ENCODE peak calls at places on chromosomes 3 and 15, in nine cellular contexts. L is endothelial cell of umbilical vein, V is hepatocyte, B is astrocyte, U is GM23248, O is fibroblast of lung, K is K562, W is PC-3, X is neural progenitor cell. I is an unnamed sample.

GRCh38 chr3:133895208-133896001 is at the start of gene RAB6B:
- DNase-seq in L (peak), V (peak), B (peak), U (peak), O (peak), K (peak), W (no peak), X (peak), I (peak)

GRCh38 chr3:56323986-56324420 is 144.3 kb downstream of the ERC2 start:
- DNase-seq in L (peak), V (peak), B (peak), U (peak), O (peak), K (no peak), W (peak), X (peak), I (no peak)

GRCh38 chr3:101995371-101996046 is 146.2 kb downstream of the NFKBIZ start:
- DNase-seq in L (no peak), V (no peak), B (peak), U (peak), O (no peak), K (no peak), W (peak), X (no peak), I (no peak)

GRCh38 chr3:115671761-115672455 is 48.6 kb downstream of the GAP43 start:
- DNase-seq in L (no peak), V (no peak), B (peak), U (no peak), O (peak), K (no peak), W (no peak), X (no peak), I (no peak)

GRCh38 chr15:96435841-96436240 is 105.3 kb downstream of the NR2F2 start:
- DNase-seq in L (no peak), V (no peak), B (no peak), U (no peak), O (no peak), K (no peak), W (no peak), X (no peak), I (no peak)

GRCh38 chr15:45254405-45255293 is 2.6 kb downstream of the SLC28A2 start:
- DNase-seq in L (no peak), V (peak), B (peak), U (peak), O (peak), K (no peak), W (peak), X (no peak), I (no peak)

GRCh38 chr3:62003833-62004232 is 369.5 kb downstream of the FEZF2 start:
- DNase-seq in L (no peak), V (no peak), B (no peak), U (peak), O (no peak), K (no peak), W (no peak), X (no peak), I (no peak)

GRCh38 chr3:52289338-52289746 is 1.7 kb downstream of the GLYCTK start:
- DNase-seq in L (no peak), V (peak), B (no peak), U (no peak), O (no peak), K (no peak), W (no peak), X (no peak), I (no peak)

GRCh38 chr3:150216866-150217600 is 191.1 kb upstream of the TSC22D2 start:
- DNase-seq in L (no peak), V (no peak), B (no peak), U (no peak), O (no peak), K (no peak), W (no peak), X (no peak), I (no peak)

GRCh38 chr3:48400824-48401433 is 28.9 kb downstream of the FBXW12 start:
- DNase-seq in L (peak), V (peak), B (peak), U (peak), O (peak), K (peak), W (peak), X (peak), I (peak)

GRCh38 chr3:144636833-144637232 is 665.2 kb downstream of the DIPK2A start:
- DNase-seq in L (no peak), V (peak), B (no peak), U (peak), O (no peak), K (no peak), W (no peak), X (peak), I (peak)

GRCh38 chr3:86388848-86389247 is 602.1 kb downstream of the VGLL3 start:
- DNase-seq in L (no peak), V (no peak), B (no peak), U (no peak), O (no peak), K (no peak), W (peak), X (no peak), I (peak)

GRCh38 chr15:73982251-73982962 is 9.7 kb downstream of the STOML1 start:
- DNase-seq in L (peak), V (peak), B (peak), U (peak), O (peak), K (no peak), W (peak), X (no peak), I (no peak)

GRCh38 chr3:195180490-195181106 is 90.4 kb downstream of the XXYLT1 start:
- DNase-seq in L (peak), V (no peak), B (no peak), U (no peak), O (no peak), K (no peak), W (no peak), X (no peak), I (no peak)

GRCh38 chr3:195181107-195181498 is 89.9 kb downstream of the XXYLT1 start:
- DNase-seq in L (no peak), V (no peak), B (no peak), U (no peak), O (no peak), K (no peak), W (no peak), X (no peak), I (no peak)

GRCh38 chr3:195181781-195182469 is 89.0 kb downstream of the XXYLT1 start:
- DNase-seq in L (peak), V (no peak), B (no peak), U (peak), O (no peak), K (no peak), W (peak), X (no peak), I (no peak)

GRCh38 chr3:195178124-195178910 is 92.6 kb downstream of the XXYLT1 start:
- DNase-seq in L (peak), V (no peak), B (no peak), U (no peak), O (no peak), K (peak), W (no peak), X (no peak), I (no peak)

GRCh38 chr3:195179782-195180489 is 91.0 kb downstream of the XXYLT1 start:
- DNase-seq in L (no peak), V (no peak), B (no peak), U (no peak), O (no peak), K (no peak), W (no peak), X (no peak), I (no peak)
- TF ChIP-seq EZH2 in L (no peak), V (no peak), B (no peak), U (no peak), O (no peak), K (no peak), W (no peak), X (no peak), I (no peak)

GRCh38 chr15:66220587-66220986 is 33.0 kb downstream of the MEGF11 start:
- DNase-seq in L (no peak), V (no peak), B (no peak), U (no peak), O (no peak), K (no peak), W (no peak), X (no peak), I (no peak)

GRCh38 chr15:66222273-66223198 is 31.0 kb downstream of the MEGF11 start:
- DNase-seq in L (no peak), V (no peak), B (no peak), U (no peak), O (no peak), K (no peak), W (no peak), X (no peak), I (no peak)

GRCh38 chr15:66216806-66217205 is 36.7 kb downstream of the MEGF11 start:
- DNase-seq in L (no peak), V (no peak), B (no peak), U (no peak), O (no peak), K (no peak), W (no peak), X (no peak), I (no peak)

GRCh38 chr15:66224946-66225345 is 28.6 kb downstream of the MEGF11 start:
- DNase-seq in L (no peak), V (no peak), B (no peak), U (no peak), O (no peak), K (no peak), W (no peak), X (no peak), I (no peak)

DNA sequence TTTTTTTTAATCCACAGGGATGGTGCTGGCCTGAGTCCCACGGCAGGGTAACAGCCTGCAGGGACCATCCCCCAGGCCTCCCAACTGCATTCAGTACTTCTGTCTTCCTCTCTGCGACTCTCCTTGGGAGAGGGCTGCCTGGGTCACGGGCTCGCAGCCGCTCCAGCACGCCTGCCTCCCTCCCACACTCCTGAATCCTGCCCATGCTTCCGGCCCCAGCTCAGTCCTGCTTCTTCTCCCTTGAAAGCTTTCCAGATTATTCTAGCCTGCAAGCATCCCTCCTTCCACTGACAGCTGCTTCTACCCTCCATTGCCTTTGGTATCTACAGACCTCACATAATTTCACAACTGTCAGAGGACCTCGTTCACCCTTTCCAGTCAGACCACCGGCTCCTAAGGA is 32.4 kb downstream of the MEGF11 start:
- DNase-seq in L (no peak), V (no peak), B (no peak), U (no peak), O (no peak), K (no peak), W (no peak), X (no peak), I (no peak)
- H3K27ac ChIP-seq in L (no peak), V (no peak), B (no peak), U (no peak), O (no peak), K (no peak), W (no peak), X (no peak), I (no peak)

DNA sequence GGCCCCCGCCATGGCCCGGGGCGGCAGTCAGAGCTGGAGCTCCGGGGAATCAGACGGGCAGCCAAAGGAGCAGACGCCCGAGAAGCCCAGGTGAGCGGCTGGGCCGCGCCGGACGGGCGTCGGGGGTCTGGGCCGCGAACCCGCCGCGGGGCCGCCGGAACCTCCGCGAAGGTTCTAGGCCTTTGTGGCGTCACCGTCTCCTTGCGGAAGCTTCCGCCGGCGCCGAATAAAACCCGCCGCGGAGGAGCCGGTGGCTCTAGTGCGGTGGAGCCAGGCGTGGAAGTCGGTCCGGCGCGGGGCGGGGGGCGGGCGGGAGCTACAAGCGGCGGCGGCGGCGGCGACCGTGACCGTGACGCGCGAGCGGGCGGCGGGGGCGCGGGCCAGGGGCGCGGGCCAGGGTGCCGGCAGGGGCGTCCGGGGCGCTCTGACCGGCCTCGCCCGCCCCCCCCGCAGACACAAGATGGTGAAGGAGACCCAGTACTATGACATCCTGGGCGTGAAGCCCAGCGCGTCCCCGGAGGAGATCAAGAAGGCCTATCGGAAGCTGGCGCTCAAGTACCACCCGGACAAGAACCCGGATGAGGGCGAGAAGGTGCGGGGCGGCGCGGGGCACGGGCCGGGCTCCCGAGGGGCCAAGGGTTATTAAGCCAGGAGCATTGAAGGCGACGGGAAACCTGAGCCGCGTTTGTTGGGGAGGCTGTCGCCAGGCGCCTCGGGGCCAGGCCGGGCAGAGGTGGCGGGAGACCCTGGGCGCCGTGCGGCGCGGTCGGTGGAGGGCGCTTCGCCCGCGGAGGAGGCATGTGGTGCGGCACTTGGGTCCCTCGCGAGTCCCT is at the start of gene DNAJA4:
- DNase-seq in L (peak), V (peak), B (peak), U (peak), O (peak), K (no peak), W (no peak), X (peak), I (peak)
- TF ChIP-seq EZH2 in L (no peak), V (no peak), B (no peak), U (peak), O (peak), K (no peak), W (no peak), X (no peak), I (no peak)

GRCh38 chr15:101445562-101446526 is 43.7 kb downstream of the PCSK6 start:
- DNase-seq in L (peak), V (peak), B (peak), U (peak), O (peak), K (peak), W (peak), X (no peak), I (no peak)
- H3K27ac ChIP-seq in L (peak), V (peak), B (no peak), U (no peak), O (no peak), K (peak), W (peak), X (no peak), I (no peak)

GRCh38 chr15:78680416-78681068 is 39.5 kb upstream of the CHRNB4 start:
- DNase-seq in L (no peak), V (no peak), B (no peak), U (no peak), O (no peak), K (no peak), W (no peak), X (no peak), I (no peak)
- TF ChIP-seq EZH2 in L (no peak), V (no peak), B (no peak), U (no peak), O (no peak), K (no peak), W (no peak), X (no peak), I (no peak)

GRCh38 chr3:179463299-179463698 is 12.0 kb upstream of the GNB4 start:
- DNase-seq in L (no peak), V (no peak), B (no peak), U (peak), O (peak), K (no peak), W (no peak), X (no peak), I (no peak)

GRCh38 chr3:179460260-179460659 is 9.0 kb upstream of the GNB4 start:
- DNase-seq in L (no peak), V (no peak), B (no peak), U (no peak), O (no peak), K (no peak), W (no peak), X (no peak), I (no peak)

GRCh38 chr3:179464296-179465092 is 13.2 kb upstream of the GNB4 start:
- DNase-seq in L (no peak), V (no peak), B (no peak), U (no peak), O (no peak), K (no peak), W (no peak), X (peak), I (peak)
- H3K27ac ChIP-seq in L (no peak), V (no peak), B (no peak), U (no peak), O (no peak), K (no peak), W (no peak), X (no peak), I (no peak)

I was measured in GM23338.